ENCODE peak calls at places on chromosome 22, in six cellular contexts. D is head of caudate nucleus; K is Panc1; Z is Jurkat, Clone E6-1; H is progenitor cell of endocrine pancreas; U is nephron progenitor cell. J is an unnamed sample.

GRCh38 chr22:32932176-32932575 is 126.0 kb downstream of the SYN3 start:
- DNase-seq in D (no peak), K (no peak), Z (no peak), H (no peak), U (no peak), J (no peak)

GRCh38 chr22:50622723-50623327 is 5.1 kb downstream of the ARSA start:
- DNase-seq in D (no peak), K (no peak), Z (no peak), H (no peak), U (no peak), J (no peak)

GRCh38 chr22:45932066-45932465 is 44.9 kb downstream of the WNT7B start:
- DNase-seq in D (no peak), K (no peak), Z (no peak), H (no peak), U (no peak), J (peak)

GRCh38 chr22:31526275-31526674 is 29.9 kb downstream of the SFI1 start:
- DNase-seq in D (no peak), K (no peak), Z (no peak), H (no peak), U (no peak), J (no peak)

GRCh38 chr22:47452184-47452583 is 689.7 kb downstream of the TBC1D22A start:
- DNase-seq in D (no peak), K (no peak), Z (peak), H (no peak), U (no peak), J (peak)

GRCh38 chr22:40263191-40263590 is 83.1 kb upstream of the ADSL start:
- DNase-seq in D (no peak), K (no peak), Z (peak), H (no peak), U (no peak), J (no peak)

GRCh38 chr22:46137218-46137766 is 13.0 kb upstream of the PPARA start:
- DNase-seq in D (no peak), K (no peak), Z (no peak), H (no peak), U (no peak), J (no peak)

GRCh38 chr22:47205081-47205491 is 442.6 kb downstream of the TBC1D22A start:
- DNase-seq in D (no peak), K (no peak), Z (no peak), H (no peak), U (no peak), J (no peak)

GRCh38 chr22:45684752-45685359 is 13.2 kb downstream of the ATXN10 start:
- DNase-seq in D (no peak), K (no peak), Z (no peak), H (no peak), U (no peak), J (no peak)

GRCh38 chr22:45237065-45237990 is 3.4 kb downstream of the KIAA0930 start:
- DNase-seq in D (no peak), K (no peak), Z (no peak), H (no peak), U (peak), J (peak)

GRCh38 chr22:50701428-50702154 is 29.0 kb downstream of the SHANK3 start:
- DNase-seq in D (no peak), K (no peak), Z (no peak), H (no peak), U (no peak), J (no peak)

GRCh38 chr22:36144886-36145541 is 15.5 kb downstream of the APOL3 start:
- DNase-seq in D (peak), K (peak), Z (no peak), H (peak), U (peak), J (peak)

GRCh38 chr22:21703684-21704316 is 31.8 kb downstream of the YPEL1 start:
- DNase-seq in D (no peak), K (no peak), Z (no peak), H (no peak), U (no peak), J (no peak)

GRCh38 chr22:45975266-45976161 is 1.4 kb downstream of the WNT7B start:
- DNase-seq in D (no peak), K (no peak), Z (no peak), H (no peak), U (no peak), J (no peak)

GRCh38 chr22:49308300-49308699 is 519.4 kb downstream of the BRD1 start:
- DNase-seq in D (no peak), K (no peak), Z (no peak), H (no peak), U (no peak), J (no peak)

GRCh38 chr22:45149671-45150070 is 14.1 kb upstream of the NUP50 start:
- DNase-seq in D (no peak), K (no peak), Z (no peak), H (no peak), U (no peak), J (no peak)

GRCh38 chr22:35978889-35979288 is 49.7 kb downstream of the RBFOX2 start:
- DNase-seq in D (no peak), K (no peak), Z (no peak), H (no peak), U (no peak), J (no peak)

GRCh38 chr22:42261266-42261665 is 9.2 kb downstream of the TCF20 start:
- DNase-seq in D (no peak), K (no peak), Z (no peak), H (no peak), U (no peak), J (no peak)

GRCh38 chr22:29202231-29203192 is 3.2 kb upstream of the EMID1 start:
- DNase-seq in D (peak), K (no peak), Z (peak), H (no peak), U (no peak), J (no peak)

GRCh38 chr22:20450551-20450906 is 12.9 kb upstream of the SCARF2 start:
- DNase-seq in D (no peak), K (no peak), Z (no peak), H (no peak), U (no peak), J (no peak)

GRCh38 chr22:41541484-41541883 is 2.8 kb downstream of the POLR3H start:
- DNase-seq in D (no peak), K (no peak), Z (no peak), H (no peak), U (no peak), J (no peak)

GRCh38 chr22:32799516-32799915 is 2.0 kb upstream of the TIMP3 start:
- DNase-seq in D (no peak), K (no peak), Z (no peak), H (no peak), U (no peak), J (no peak)

GRCh38 chr22:39576027-39576426 is 5.5 kb downstream of the CACNA1I start:
- DNase-seq in D (no peak), K (no peak), Z (no peak), H (no peak), U (no peak), J (no peak)

GRCh38 chr22:22093743-22094142 is 111.2 kb upstream of the TOP3B start:
- DNase-seq in D (no peak), K (no peak), Z (no peak), H (no peak), U (no peak), J (no peak)

GRCh38 chr22:37894939-37895670 is 11.0 kb upstream of the MICALL1 start:
- DNase-seq in D (peak), K (no peak), Z (no peak), H (no peak), U (peak), J (no peak)